ENCODE peak calls at places on chromosomes 3 and 15, in four cellular contexts. U, G, X and Y are unnamed samples.
A peak's percentile ranks its signal among the peaks of the same experiment; 100 is the strongest.

GRCh38 chr15:78004919-78005634 is 72.4 kb downstream of the TBC1D2B start:
- DNase-seq in U (peak; percentile 3), G (peak; percentile 90), X (peak; percentile 92), Y (peak; percentile 89)

GRCh38 chr3:22007376-22007775 is 256.4 kb upstream of the ZNF385D start:
- DNase-seq in U (peak; percentile 68), G (no peak), X (no peak), Y (no peak)

GRCh38 chr3:46928297-46928696 is 48.2 kb downstream of the CCDC12 start:
- DNase-seq in U (no peak), G (no peak), X (no peak), Y (no peak)

GRCh38 chr3:1971780-1972179 is 126.9 kb upstream of the CNTN4 start:
- DNase-seq in U (no peak), G (no peak), X (peak; percentile 0), Y (peak; percentile 6)

GRCh38 chr15:38073278-38073930 is 139.0 kb downstream of the TMCO5A start:
- DNase-seq in U (peak; percentile 7), G (no peak), X (peak; percentile 73), Y (no peak)

GRCh38 chr3:120418866-120419490 is 31.8 kb downstream of the FSTL1 start:
- DNase-seq in U (peak; percentile 79), G (peak; percentile 69), X (peak; percentile 65), Y (no peak)

GRCh38 chr3:28376424-28376823 is 27.8 kb upstream of the AZI2 start:
- DNase-seq in U (no peak), G (peak; percentile 42), X (peak; percentile 45), Y (peak; percentile 79)

GRCh38 chr3:157477441-157477840 is 25.8 kb downstream of the VEPH1 start:
- DNase-seq in U (no peak), G (no peak), X (peak; percentile 42), Y (no peak)

GRCh38 chr15:78167227-78167888 is 18.2 kb downstream of the IDH3A start:
- DNase-seq in U (no peak), G (no peak), X (no peak), Y (no peak)

GRCh38 chr15:59746777-59747176 is 57.7 kb upstream of the BNIP2 start:
- DNase-seq in U (no peak), G (no peak), X (no peak), Y (no peak)

DNA sequence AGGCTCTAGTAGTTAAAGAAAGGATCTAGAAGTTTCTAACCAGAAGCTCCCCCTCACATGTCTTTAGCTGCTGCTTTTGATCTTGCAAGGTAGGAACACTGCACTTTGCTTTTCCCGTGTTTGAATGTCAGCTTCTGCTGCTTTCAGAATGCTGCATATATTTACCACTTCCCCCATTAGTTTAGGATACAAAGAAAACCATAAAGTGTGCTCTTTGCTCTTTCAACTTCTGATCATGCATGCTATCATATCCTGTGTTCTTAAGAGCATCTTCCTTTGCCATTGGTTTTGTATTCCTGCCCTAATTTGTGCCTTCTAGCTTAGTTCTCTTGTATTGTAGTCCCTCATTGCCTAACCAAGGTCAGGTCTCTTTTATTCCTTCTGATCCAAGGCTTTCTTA is 43.3 kb downstream of the ZNF609 start:
- DNase-seq in U (no peak), G (no peak), X (no peak), Y (no peak)
- H3K4me3 ChIP-seq in U (no peak overlapping the region), G (no peak overlapping the region), X (no peak overlapping the region), Y (no peak overlapping the region)

GRCh38 chr3:79767953-79768282 is at the start of gene ROBO1:
- DNase-seq in U (no peak), G (no peak), X (no peak), Y (no peak)

GRCh38 chr3:79767194-79767952 is 425 bp downstream of the ROBO1 start:
- DNase-seq in U (peak; percentile 27), G (no peak), X (no peak), Y (no peak)

GRCh38 chr3:79769234-79769633 is 1.4 kb upstream of the ROBO1 start:
- DNase-seq in U (no peak), G (no peak), X (no peak), Y (no peak)

GRCh38 chr3:79765854-79766253 is 1.9 kb downstream of the ROBO1 start:
- DNase-seq in U (no peak), G (no peak), X (no peak), Y (no peak)

DNA sequence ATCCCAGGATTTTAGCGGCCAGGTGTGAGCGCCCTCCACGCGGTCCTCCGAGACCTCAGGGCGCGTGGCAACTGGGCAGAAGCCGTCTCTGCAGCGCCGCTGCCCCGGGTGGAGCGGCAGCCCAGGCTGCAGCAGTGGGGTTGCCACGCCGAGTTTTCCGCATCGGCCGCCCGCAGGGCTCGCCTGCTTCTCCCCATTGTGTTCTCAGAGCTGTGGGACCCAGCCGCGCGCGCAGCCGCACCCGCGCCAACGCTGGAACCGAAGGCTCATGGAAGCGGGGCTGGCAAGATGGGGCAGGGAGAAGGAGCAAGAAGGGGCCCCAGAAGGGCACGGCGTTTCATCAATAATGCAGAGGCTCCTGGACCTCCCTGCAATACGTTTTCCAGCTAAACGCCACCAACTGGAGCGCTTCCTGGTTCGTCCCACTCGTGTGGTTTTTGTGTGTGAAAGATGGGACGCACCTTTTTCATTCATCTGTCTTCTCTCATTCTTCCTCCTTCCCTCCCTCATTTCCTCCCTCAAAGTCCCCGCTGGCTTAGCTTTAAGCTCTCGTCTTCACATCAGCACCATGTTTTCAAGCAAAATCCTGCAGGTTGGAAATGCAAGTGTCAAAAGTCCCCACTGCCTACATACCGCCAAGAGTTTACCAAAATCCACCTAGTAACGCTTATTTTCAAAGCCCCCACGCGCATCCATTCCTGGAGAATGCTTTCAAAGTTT is 1.2 kb downstream of the ROBO1 start:
- DNase-seq in U (no peak), G (no peak), X (no peak), Y (no peak)
- H3K4me3 ChIP-seq in U (peak overlapping the region; percentile 69), G (no peak overlapping the region), X (no peak overlapping the region), Y (peak overlapping the region; percentile 32)

DNA sequence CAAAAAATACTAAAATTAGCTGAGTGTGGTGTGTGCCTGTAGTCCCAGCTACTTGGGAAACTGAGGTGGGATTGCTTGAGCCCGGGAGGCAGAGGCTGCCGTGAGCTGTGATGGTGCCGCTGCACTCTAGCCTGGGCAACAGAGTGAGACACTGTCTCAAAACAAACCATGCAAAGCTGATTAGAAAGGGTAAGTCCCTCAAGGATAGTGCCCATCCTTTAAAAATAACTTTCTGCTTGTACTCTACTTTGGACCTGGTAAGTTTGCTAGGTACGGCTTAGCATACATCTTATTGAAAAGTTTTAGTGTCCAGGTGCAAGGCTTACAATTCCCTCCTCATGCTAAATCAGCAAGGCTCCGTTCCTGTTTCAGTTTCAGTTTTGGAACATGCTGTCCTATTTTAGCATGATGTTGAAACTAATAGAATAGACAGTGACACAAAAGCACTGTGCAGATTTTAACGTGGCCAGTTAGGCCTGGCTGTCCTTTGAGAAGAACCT is 21.4 kb downstream of the FEM1B start:
- DNase-seq in U (no peak), G (no peak), X (peak; percentile 52), Y (no peak)
- H3K4me3 ChIP-seq in U (no peak overlapping the region), G (no peak overlapping the region), X (peak overlapping the region; percentile 12), Y (no peak overlapping the region)

DNA sequence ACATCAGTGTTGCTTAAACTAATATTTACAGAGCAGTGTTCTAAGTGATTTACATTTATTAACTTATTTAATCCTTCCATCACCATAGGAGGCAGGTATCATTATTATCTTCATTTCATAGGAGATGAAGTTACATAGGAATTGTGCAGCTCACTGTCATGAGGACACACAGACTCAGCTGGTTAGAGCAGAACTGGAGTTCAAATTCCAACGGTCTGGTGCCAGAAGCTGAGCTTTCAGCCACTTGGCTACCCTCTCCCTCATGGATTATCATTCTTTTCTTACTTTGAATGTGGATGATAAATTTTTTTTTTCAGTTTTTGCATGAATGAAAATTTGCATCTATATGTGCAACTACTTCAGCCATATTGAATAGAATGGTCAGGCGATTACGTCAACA is 86.0 kb upstream of the LRIG1 start:
- DNase-seq in U (no peak), G (no peak), X (no peak), Y (no peak)
- H3K4me3 ChIP-seq in U (no peak overlapping the region), G (no peak overlapping the region), X (no peak overlapping the region), Y (no peak overlapping the region)

GRCh38 chr15:32718082-32718821 is 448 bp downstream of the GREM1 start:
- DNase-seq in U (no peak), G (no peak), X (peak; percentile 67), Y (no peak)

GRCh38 chr15:32718822-32719716 is 1.3 kb downstream of the GREM1 start:
- DNase-seq in U (peak; percentile 16), G (peak; percentile 29), X (peak; percentile 50), Y (no peak)

GRCh38 chr15:32716960-32717289 is 879 bp upstream of the GREM1 start:
- DNase-seq in U (no peak), G (no peak), X (no peak), Y (no peak)

GRCh38 chr15:32716216-32716959 is 1.4 kb upstream of the GREM1 start:
- DNase-seq in U (no peak), G (no peak), X (no peak), Y (no peak)

DNA sequence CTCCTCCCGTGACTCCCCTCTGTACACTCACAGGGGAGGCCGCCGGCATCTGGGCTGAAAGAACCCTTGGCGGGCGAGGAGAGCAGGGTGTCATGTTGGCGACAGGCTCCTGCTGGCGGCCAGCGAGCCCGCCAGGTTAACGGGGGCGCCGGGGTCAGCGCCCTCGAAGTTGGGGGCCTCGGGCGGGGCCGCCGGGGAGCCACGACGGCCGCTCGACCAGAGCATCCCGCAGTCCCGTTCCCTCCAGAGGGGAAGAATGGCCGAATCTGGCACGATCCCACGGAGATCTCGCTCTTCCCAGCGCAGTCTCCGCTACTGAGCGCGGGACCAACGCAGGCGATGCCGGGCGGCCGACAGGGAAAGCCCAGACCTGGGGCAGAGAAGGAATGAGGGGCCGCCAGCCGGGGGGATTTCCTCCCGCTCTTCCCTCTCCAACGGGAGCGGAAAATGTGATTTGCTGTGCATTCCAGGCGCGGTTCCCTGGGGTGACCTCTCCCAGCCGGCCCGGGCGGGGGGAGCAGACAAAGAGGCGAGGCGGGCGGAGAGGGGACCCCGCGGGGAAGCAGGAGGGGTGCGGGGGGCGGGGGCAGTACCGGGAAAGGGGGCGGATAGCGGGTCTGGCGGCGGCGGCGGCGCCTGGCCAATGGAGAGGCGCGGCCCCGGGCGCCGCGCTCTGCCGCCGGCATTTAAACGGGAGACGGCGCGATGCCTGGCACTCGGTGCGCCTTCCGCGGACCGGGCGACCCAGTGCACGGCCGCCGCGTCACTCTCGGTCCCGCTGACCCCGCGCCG is at the start of gene GREM1:
- DNase-seq in U (no peak), G (no peak), X (peak; percentile 73), Y (no peak)
- H3K4me3 ChIP-seq in U (peak within 1 kb of the TSS; percentile 64), G (peak within 1 kb of the TSS; percentile 11), X (peak within 1 kb of the TSS; percentile 66), Y (peak within 1 kb of the TSS; percentile 80)

GRCh38 chr3:186520436-186520835 is 23.7 kb downstream of the CRYGS start:
- DNase-seq in U (no peak), G (no peak), X (no peak), Y (no peak)
- H3K4me3 ChIP-seq in U (no peak overlapping the region), G (no peak overlapping the region), X (no peak overlapping the region), Y (no peak overlapping the region)

DNA sequence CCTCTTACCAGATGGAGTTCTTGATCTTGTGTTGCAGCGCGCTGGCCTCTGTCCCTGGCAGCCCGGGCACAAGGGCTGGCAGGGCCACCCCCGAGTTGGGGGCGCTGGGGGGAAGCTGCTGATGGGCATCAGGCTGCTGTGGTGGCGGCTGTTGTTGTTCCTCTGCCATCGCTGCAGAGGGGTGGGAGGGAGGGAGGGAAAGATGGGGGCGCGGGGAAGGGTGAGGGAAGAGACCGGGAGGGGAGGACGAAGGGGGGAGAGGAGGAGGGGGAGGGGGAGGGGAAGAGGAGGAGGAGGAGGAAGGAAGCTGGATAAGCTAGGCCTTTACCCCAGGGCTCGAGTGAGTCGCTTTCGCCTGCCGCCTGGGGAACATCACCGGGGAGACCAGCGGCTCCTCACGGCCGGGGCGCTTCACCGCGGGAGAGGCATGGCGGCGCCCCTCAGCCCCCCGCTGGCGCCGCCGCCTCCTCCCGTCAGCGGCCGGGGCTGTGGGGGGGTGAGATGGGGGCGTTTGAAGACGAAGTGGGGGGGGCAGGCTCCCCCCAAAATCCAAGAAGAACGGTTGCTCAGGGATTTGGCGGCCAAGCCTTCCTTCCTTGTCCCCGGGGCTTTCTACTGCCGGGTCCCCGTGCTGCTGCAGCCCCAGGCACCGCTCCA is 434 bp downstream of the RFX7 start:
- DNase-seq in U (no peak), G (peak; percentile 43), X (peak; percentile 55), Y (no peak)
- H3K4me3 ChIP-seq in U (peak overlapping the region; percentile 78), G (peak overlapping the region; percentile 94), X (peak overlapping the region; percentile 86), Y (peak overlapping the region; percentile 75)

GRCh38 chr3:102415553-102415952 is 19.3 kb upstream of the ZPLD1 start:
- DNase-seq in U (no peak), G (no peak), X (peak; percentile 3), Y (no peak)
- H3K4me3 ChIP-seq in U (no peak overlapping the region), G (no peak overlapping the region), X (no peak overlapping the region), Y (no peak overlapping the region)